ENCODE peak calls at places on chromosomes 1 and 21, in nine cellular contexts. One of them, this sample, is unnamed.

GRCh38 chr21:40200962-40201361 is 333.7 kb downstream of the PCP4 start:
- DNase-seq in astrocyte of the spinal cord: no peak
- DNase-seq in right lobe of liver: no peak
- DNase-seq in heart right ventricle: no peak
- DNase-seq in neural progenitor cell: no peak
- DNase-seq in CD4-positive, alpha-beta T cell: no peak
- DNase-seq in HFF-Myc: no peak
- DNase-seq in GM12864: no peak
- DNase-seq in left lung: no peak
- DNase-seq in this sample: no peak

GRCh38 chr1:56547977-56548376 is 31.4 kb downstream of the PLPP3 start:
- DNase-seq in heart right ventricle: peak; percentile 51
- DNase-seq in neural progenitor cell: no peak
- DNase-seq in right lobe of liver: peak; percentile 93
- DNase-seq in left lung: no peak
- DNase-seq in HFF-Myc: no peak
- DNase-seq in astrocyte of the spinal cord: no peak
- DNase-seq in CD4-positive, alpha-beta T cell: no peak
- DNase-seq in GM12864: no peak
- DNase-seq in this sample: no peak

GRCh38 chr1:52002038-52002917 is 11.8 kb upstream of the RAB3B start:
- DNase-seq in heart right ventricle: peak; percentile 80
- DNase-seq in astrocyte of the spinal cord: peak; percentile 87
- DNase-seq in neural progenitor cell: peak; percentile 90
- DNase-seq in left lung: no peak
- DNase-seq in GM12864: peak; percentile 75
- DNase-seq in CD4-positive, alpha-beta T cell: no peak
- DNase-seq in HFF-Myc: peak; percentile 93
- DNase-seq in right lobe of liver: no peak
- DNase-seq in this sample: no peak

GRCh38 chr21:15441060-15441493 is 288.7 kb upstream of the USP25 start:
- DNase-seq in CD4-positive, alpha-beta T cell: no peak
- DNase-seq in HFF-Myc: no peak
- DNase-seq in GM12864: no peak
- DNase-seq in neural progenitor cell: peak; percentile 84
- DNase-seq in astrocyte of the spinal cord: no peak
- DNase-seq in left lung: no peak
- DNase-seq in right lobe of liver: no peak
- DNase-seq in heart right ventricle: no peak
- DNase-seq in this sample: no peak

GRCh38 chr21:42193131-42193671 is 25.7 kb upstream of the ABCG1 start:
- DNase-seq in left lung: no peak
- DNase-seq in neural progenitor cell: no peak
- DNase-seq in HFF-Myc: no peak
- DNase-seq in GM12864: no peak
- DNase-seq in heart right ventricle: no peak
- DNase-seq in CD4-positive, alpha-beta T cell: peak; percentile 72
- DNase-seq in right lobe of liver: no peak
- DNase-seq in astrocyte of the spinal cord: peak; percentile 69
- DNase-seq in this sample: no peak

GRCh38 chr1:193479187-193479586 is 292.8 kb upstream of the B3GALT2 start:
- DNase-seq in left lung: no peak
- DNase-seq in neural progenitor cell: no peak
- DNase-seq in CD4-positive, alpha-beta T cell: peak; percentile 55
- DNase-seq in HFF-Myc: no peak
- DNase-seq in astrocyte of the spinal cord: no peak
- DNase-seq in GM12864: peak; percentile 93
- DNase-seq in heart right ventricle: no peak
- DNase-seq in right lobe of liver: no peak
- DNase-seq in this sample: no peak

GRCh38 chr1:33255347-33256311 is 663 bp upstream of the ZNF362 start:
- DNase-seq in right lobe of liver: peak; percentile 90
- DNase-seq in neural progenitor cell: peak; percentile 79
- DNase-seq in CD4-positive, alpha-beta T cell: peak; percentile 45
- DNase-seq in GM12864: peak; percentile 30
- DNase-seq in astrocyte of the spinal cord: peak; percentile 35
- DNase-seq in left lung: peak; percentile 89
- DNase-seq in heart right ventricle: peak; percentile 76
- DNase-seq in HFF-Myc: no peak
- DNase-seq in this sample: peak; percentile 75

GRCh38 chr21:45365608-45366241 is 39.2 kb upstream of the COL18A1 start:
- DNase-seq in heart right ventricle: no peak
- DNase-seq in HFF-Myc: no peak
- DNase-seq in GM12864: no peak
- DNase-seq in astrocyte of the spinal cord: peak; percentile 73
- DNase-seq in right lobe of liver: no peak
- DNase-seq in CD4-positive, alpha-beta T cell: no peak
- DNase-seq in neural progenitor cell: peak; percentile 62
- DNase-seq in left lung: peak; percentile 68
- DNase-seq in this sample: no peak

DNA sequence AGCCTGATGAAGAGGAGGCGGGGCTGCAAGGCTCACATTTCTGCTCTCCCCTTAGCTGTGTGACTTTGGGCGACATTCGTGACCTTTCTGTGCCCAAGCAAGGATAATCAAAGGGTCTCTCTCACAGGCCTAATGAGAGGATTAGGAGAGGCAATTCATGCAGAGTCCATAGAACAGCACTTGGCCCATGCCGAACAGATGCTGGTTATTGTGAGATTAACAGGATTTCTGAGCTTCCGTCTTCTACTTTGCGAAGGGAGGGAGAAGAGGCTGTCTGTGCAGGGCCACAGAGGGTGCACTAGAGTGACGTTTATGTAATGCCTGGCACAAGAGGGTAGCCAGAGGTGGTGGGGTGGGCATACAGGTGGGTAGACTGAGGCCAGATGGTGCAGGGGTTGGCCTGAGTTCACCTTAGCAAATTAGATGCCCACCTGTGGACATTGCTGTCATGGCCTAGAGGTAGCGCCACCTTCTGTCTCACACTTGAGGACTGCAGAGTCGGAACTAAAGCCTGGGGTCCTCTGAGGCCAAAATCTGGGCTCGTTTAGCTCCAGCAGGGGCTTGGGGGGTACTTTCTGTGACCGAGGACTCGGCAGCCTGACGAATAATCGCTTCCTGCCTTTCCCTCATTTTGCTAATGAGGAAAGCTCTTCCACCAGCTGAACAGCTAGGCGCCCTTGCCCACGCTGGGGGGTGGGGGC is 18.6 kb downstream of the ACTL8 start:
- DNase-seq in astrocyte of the spinal cord: no peak
- DNase-seq in left lung: no peak
- DNase-seq in neural progenitor cell: peak; percentile 33
- DNase-seq in CD4-positive, alpha-beta T cell: no peak
- DNase-seq in GM12864: no peak
- DNase-seq in right lobe of liver: no peak
- DNase-seq in heart right ventricle: no peak
- DNase-seq in HFF-Myc: no peak
- DNase-seq in this sample: no peak
- TF ChIP-seq CTCF in astrocyte of the spinal cord: no peak
- TF ChIP-seq CTCF in left lung: no peak
- TF ChIP-seq CTCF in neural progenitor cell: no peak
- TF ChIP-seq CTCF in CD4-positive, alpha-beta T cell: no peak
- TF ChIP-seq CTCF in GM12864: no peak
- TF ChIP-seq CTCF in right lobe of liver: no peak
- TF ChIP-seq CTCF in heart right ventricle: no peak
- TF ChIP-seq CTCF in HFF-Myc: no peak
- TF ChIP-seq CTCF in this sample: no peak

DNA sequence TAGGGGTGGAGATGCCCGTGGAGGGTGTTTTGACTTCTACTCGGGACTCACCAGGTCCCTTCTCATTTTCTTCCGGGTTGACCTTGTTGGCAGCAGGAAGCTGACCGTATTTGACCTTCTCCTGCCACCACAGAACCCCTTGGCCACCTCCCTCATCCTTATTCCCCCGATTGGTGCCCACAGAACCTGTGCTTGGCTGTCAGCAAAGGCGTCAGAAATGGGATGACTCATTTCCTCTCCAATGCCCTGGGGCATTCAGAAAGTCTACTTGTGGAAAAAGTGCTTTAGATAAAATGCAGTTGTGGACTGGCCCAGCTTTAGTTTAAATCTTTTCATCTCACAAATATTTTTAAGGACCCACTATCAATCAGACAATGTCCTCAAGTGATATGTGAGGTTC is 221.8 kb upstream of the VAMP3 start:
- DNase-seq in astrocyte of the spinal cord: peak; percentile 82
- DNase-seq in HFF-Myc: peak; percentile 52
- DNase-seq in right lobe of liver: peak; percentile 23
- DNase-seq in heart right ventricle: no peak
- DNase-seq in CD4-positive, alpha-beta T cell: no peak
- DNase-seq in GM12864: peak; percentile 13
- DNase-seq in left lung: no peak
- DNase-seq in neural progenitor cell: no peak
- DNase-seq in this sample: peak; percentile 3
- TF ChIP-seq CTCF in astrocyte of the spinal cord: no peak
- TF ChIP-seq CTCF in HFF-Myc: no peak
- TF ChIP-seq CTCF in right lobe of liver: no peak
- TF ChIP-seq CTCF in heart right ventricle: no peak
- TF ChIP-seq CTCF in CD4-positive, alpha-beta T cell: no peak
- TF ChIP-seq CTCF in GM12864: no peak
- TF ChIP-seq CTCF in left lung: no peak
- TF ChIP-seq CTCF in neural progenitor cell: no peak
- TF ChIP-seq CTCF in this sample: no peak

GRCh38 chr1:161096015-161096414 is 2.1 kb upstream of the KLHDC9 start:
- DNase-seq in right lobe of liver: no peak
- DNase-seq in astrocyte of the spinal cord: no peak
- DNase-seq in GM12864: no peak
- DNase-seq in left lung: no peak
- DNase-seq in neural progenitor cell: no peak
- DNase-seq in heart right ventricle: no peak
- DNase-seq in CD4-positive, alpha-beta T cell: no peak
- DNase-seq in HFF-Myc: no peak
- DNase-seq in this sample: no peak

GRCh38 chr1:161100534-161100933 is 2.4 kb downstream of the KLHDC9 start:
- DNase-seq in astrocyte of the spinal cord: no peak
- DNase-seq in GM12864: no peak
- DNase-seq in HFF-Myc: no peak
- DNase-seq in heart right ventricle: peak; percentile 41
- DNase-seq in right lobe of liver: no peak
- DNase-seq in CD4-positive, alpha-beta T cell: no peak
- DNase-seq in neural progenitor cell: no peak
- DNase-seq in left lung: no peak
- DNase-seq in this sample: no peak

GRCh38 chr1:161099090-161099802 is 1.1 kb downstream of the KLHDC9 start:
- DNase-seq in neural progenitor cell: no peak
- DNase-seq in astrocyte of the spinal cord: no peak
- DNase-seq in GM12864: no peak
- DNase-seq in heart right ventricle: no peak
- DNase-seq in CD4-positive, alpha-beta T cell: no peak
- DNase-seq in left lung: no peak
- DNase-seq in HFF-Myc: no peak
- DNase-seq in right lobe of liver: no peak
- DNase-seq in this sample: no peak

GRCh38 chr1:161096514-161096913 is 1.6 kb upstream of the KLHDC9 start:
- DNase-seq in astrocyte of the spinal cord: no peak
- DNase-seq in left lung: no peak
- DNase-seq in neural progenitor cell: no peak
- DNase-seq in GM12864: no peak
- DNase-seq in heart right ventricle: peak; percentile 43
- DNase-seq in HFF-Myc: no peak
- DNase-seq in right lobe of liver: no peak
- DNase-seq in CD4-positive, alpha-beta T cell: no peak
- DNase-seq in this sample: no peak

DNA sequence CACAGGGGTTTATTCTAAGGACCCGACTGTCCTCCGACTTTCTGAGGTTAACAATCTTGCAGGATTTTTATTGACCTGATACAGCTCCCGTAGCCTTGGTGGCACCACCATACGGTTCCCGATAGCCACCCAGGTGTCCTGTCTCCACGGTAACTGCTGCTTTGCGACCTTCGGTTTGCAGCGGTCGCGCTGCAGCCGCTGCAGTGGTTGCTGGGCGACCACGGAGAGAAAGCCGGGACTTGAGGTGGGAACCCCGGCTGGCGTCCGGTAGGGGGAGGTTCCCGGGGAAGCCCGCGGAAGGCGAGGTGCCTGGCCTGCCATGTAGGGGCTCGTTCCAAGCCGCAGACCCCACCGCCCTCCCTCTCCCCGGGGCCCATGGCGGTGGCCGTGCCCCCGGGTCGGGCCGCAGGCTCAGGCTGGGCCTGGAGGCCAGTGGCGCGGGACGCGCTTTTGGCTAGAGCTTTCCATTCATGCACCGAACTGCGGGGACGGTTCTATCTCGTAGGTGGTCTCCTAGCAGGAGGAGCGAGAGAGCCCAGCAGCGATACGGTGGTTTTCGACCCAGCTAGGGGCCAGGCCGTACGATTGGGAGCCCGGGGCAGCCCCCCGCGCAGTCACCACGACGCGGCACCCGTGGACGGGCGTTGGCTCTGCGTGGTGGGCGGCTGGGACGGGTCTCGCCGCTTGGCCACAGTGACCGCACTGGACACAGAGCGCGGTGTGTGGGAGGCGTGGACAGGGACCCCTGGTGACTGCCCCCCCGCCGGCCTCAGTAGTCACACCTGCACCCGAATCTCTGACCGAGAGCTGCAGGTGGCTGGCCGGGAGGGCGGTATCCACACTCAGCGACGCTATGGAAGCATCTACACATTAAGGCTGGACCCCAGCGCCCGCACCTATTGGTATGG is at the start of gene KLHDC9:
- DNase-seq in GM12864: peak; percentile 87
- DNase-seq in heart right ventricle: peak; percentile 77
- DNase-seq in astrocyte of the spinal cord: peak; percentile 84
- DNase-seq in HFF-Myc: no peak
- DNase-seq in left lung: peak; percentile 91
- DNase-seq in right lobe of liver: peak; percentile 91
- DNase-seq in neural progenitor cell: peak; percentile 97
- DNase-seq in CD4-positive, alpha-beta T cell: peak; percentile 58
- DNase-seq in this sample: peak; percentile 84
- TF ChIP-seq CTCF in GM12864: no peak
- TF ChIP-seq CTCF in heart right ventricle: no peak
- TF ChIP-seq CTCF in astrocyte of the spinal cord: peak; percentile 37
- TF ChIP-seq CTCF in HFF-Myc: no peak
- TF ChIP-seq CTCF in left lung: no peak
- TF ChIP-seq CTCF in right lobe of liver: no peak
- TF ChIP-seq CTCF in neural progenitor cell: peak; percentile 35
- TF ChIP-seq CTCF in CD4-positive, alpha-beta T cell: peak; percentile 29
- TF ChIP-seq CTCF in this sample: no peak

DNA sequence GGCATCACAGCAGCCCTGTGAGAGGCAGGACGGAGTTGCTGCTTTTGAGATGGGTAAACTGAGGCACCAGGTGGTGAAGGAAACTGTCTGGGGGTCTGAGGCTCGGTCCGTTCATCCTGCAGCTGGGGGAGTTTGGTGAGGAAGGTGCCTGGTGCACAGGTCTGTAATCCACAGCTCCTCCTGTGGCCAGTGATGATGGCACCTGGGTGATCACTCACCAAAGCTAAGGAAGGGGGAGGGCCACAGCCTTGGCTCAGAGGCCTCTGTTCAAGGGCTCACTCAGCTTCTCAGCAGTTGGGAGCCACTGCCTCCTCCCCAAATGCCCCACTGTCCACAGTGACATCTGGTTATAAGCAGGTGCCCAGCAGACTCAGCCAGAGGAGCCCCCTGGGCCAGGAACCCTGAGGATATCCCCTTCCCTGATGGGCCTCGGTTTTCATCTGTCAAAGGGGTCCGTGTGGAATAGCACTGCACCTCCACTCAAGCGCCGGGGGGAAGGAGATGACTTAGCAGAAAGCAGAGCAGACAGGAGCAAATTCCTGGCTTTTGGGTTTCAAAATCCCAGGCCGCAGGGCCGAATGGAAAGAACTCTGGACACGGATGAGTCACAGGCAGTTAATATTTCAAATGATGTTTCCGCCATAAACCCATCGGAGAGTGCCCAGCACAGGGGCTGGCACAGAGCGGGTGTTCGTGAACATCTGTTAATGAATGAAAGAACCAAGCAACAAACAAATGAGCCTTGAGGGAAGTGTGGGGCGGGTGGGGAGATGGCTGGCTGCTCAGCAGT is 82.8 kb downstream of the DMRTB1 start:
- DNase-seq in neural progenitor cell: peak; percentile 54
- DNase-seq in CD4-positive, alpha-beta T cell: no peak
- DNase-seq in astrocyte of the spinal cord: peak; percentile 79
- DNase-seq in left lung: peak; percentile 53
- DNase-seq in heart right ventricle: no peak
- DNase-seq in right lobe of liver: peak; percentile 39
- DNase-seq in HFF-Myc: peak; percentile 78
- DNase-seq in GM12864: no peak
- DNase-seq in this sample: peak; percentile 48
- TF ChIP-seq CTCF in neural progenitor cell: peak; percentile 47
- TF ChIP-seq CTCF in CD4-positive, alpha-beta T cell: no peak
- TF ChIP-seq CTCF in astrocyte of the spinal cord: peak; percentile 48
- TF ChIP-seq CTCF in left lung: peak; percentile 24
- TF ChIP-seq CTCF in heart right ventricle: no peak
- TF ChIP-seq CTCF in right lobe of liver: no peak
- TF ChIP-seq CTCF in HFF-Myc: peak; percentile 74
- TF ChIP-seq CTCF in GM12864: peak; percentile 64
- TF ChIP-seq CTCF in this sample: peak; percentile 27